ENCODE peak calls at places on chromosomes 13 and 19, in four cellular contexts. L is endodermal cell; K is neural crest cell; W is activated CD8-positive, alpha-beta memory T cell treated with anti-CD3 and anti-CD28 coated beads for 48 hours. B is an unnamed sample.

GRCh38 chr13:45398862-45399261 is 19.3 kb downstream of the SLC25A30 start:
- DNase-seq in L (no peak), K (no peak), W (no peak), B (no peak)

GRCh38 chr13:85405316-85405897 is 393.8 kb downstream of the SLITRK6 start:
- DNase-seq in L (no peak), K (no peak), W (no peak), B (no peak)

GRCh38 chr13:43023244-43023931 is at the start of gene DNAJC15:
- DNase-seq in L (peak), K (peak), W (peak), B (peak)

GRCh38 chr13:108606424-108606823 is 23.0 kb upstream of the MYO16 start:
- DNase-seq in L (no peak), K (no peak), W (no peak), B (no peak)

GRCh38 chr13:108897955-108898354 is 268.5 kb downstream of the MYO16 start:
- DNase-seq in L (no peak), K (no peak), W (no peak), B (no peak)

GRCh38 chr19:45492627-45493470 is 4.0 kb downstream of the RTN2 start:
- DNase-seq in L (peak), K (peak), W (no peak), B (no peak)

GRCh38 chr13:32881792-32882175 is 134.4 kb upstream of the KL start:
- DNase-seq in L (no peak), K (no peak), W (no peak), B (no peak)

GRCh38 chr19:49272204-49272603 is 52.8 kb downstream of the SLC6A16 start:
- DNase-seq in L (no peak), K (no peak), W (no peak), B (no peak)

GRCh38 chr19:37817180-37817911 is 38.0 kb upstream of the ZNF573 start:
- DNase-seq in L (peak), K (peak), W (no peak), B (peak)

GRCh38 chr13:57644106-57644505 is 12.6 kb downstream of the PCDH17 start:
- DNase-seq in L (no peak), K (no peak), W (no peak), B (no peak)

GRCh38 chr13:111912453-111912866 is 154.5 kb upstream of the SOX1 start:
- DNase-seq in L (peak), K (no peak), W (no peak), B (no peak)

GRCh38 chr19:42361545-42361910 is 28.6 kb downstream of the CNFN start:
- DNase-seq in L (no peak), K (no peak), W (no peak), B (no peak)

GRCh38 chr13:23384111-23384510 is 49.4 kb downstream of the SACS start:
- DNase-seq in L (no peak), K (no peak), W (no peak), B (no peak)

GRCh38 chr13:50761406-50761805 is 82.1 kb downstream of the DLEU7 start:
- DNase-seq in L (no peak), K (no peak), W (no peak), B (no peak)

GRCh38 chr19:55460670-55461258 is 678 bp downstream of the ISOC2 start:
- DNase-seq in L (peak), K (peak), W (no peak), B (no peak)

GRCh38 chr13:30616927-30617314 is 799 bp upstream of the USPL1 start:
- DNase-seq in L (peak), K (no peak), W (no peak), B (peak)

GRCh38 chr13:50387124-50387581 is 371.9 kb downstream of the KCNRG start:
- DNase-seq in L (peak), K (no peak), W (no peak), B (no peak)

GRCh38 chr19:44891016-44891882 is at the start of gene TOMM40:
- DNase-seq in L (peak), K (peak), W (peak), B (peak)